ENCODE peak calls at places on chromosomes 7 and 10, in seven cellular contexts. One of them, this sample, is unnamed.

GRCh38 chr10:126787201-126787600 is 116.7 kb upstream of the C10orf90 start:
- DNase-seq in dorsolateral prefrontal cortex: no peak
- DNase-seq in NCI-H748 treated with DMSO at 0.1 percent for 48 hours: no peak
- DNase-seq in IMR-90: no peak
- DNase-seq in cardiac septum: no peak
- DNase-seq in activated CD8-positive, alpha-beta memory T cell treated with anti-CD3 and anti-CD28 coated beads for 24 hours: no peak
- DNase-seq in thoracic aorta: no peak
- DNase-seq in this sample: no peak

GRCh38 chr7:80686576-80686975 is 48.1 kb downstream of the CD36 start:
- DNase-seq in dorsolateral prefrontal cortex: no peak
- DNase-seq in NCI-H748 treated with DMSO at 0.1 percent for 48 hours: no peak
- DNase-seq in IMR-90: peak
- DNase-seq in cardiac septum: no peak
- DNase-seq in activated CD8-positive, alpha-beta memory T cell treated with anti-CD3 and anti-CD28 coated beads for 24 hours: no peak
- DNase-seq in thoracic aorta: no peak
- DNase-seq in this sample: no peak

GRCh38 chr10:97643586-97643985 is 3.1 kb downstream of the PI4K2A start:
- DNase-seq in dorsolateral prefrontal cortex: no peak
- DNase-seq in NCI-H748 treated with DMSO at 0.1 percent for 48 hours: peak
- DNase-seq in IMR-90: no peak
- DNase-seq in cardiac septum: no peak
- DNase-seq in activated CD8-positive, alpha-beta memory T cell treated with anti-CD3 and anti-CD28 coated beads for 24 hours: no peak
- DNase-seq in thoracic aorta: no peak
- DNase-seq in this sample: no peak

GRCh38 chr7:115328018-115328417 is 406.1 kb downstream of the MDFIC start:
- DNase-seq in dorsolateral prefrontal cortex: no peak
- DNase-seq in NCI-H748 treated with DMSO at 0.1 percent for 48 hours: no peak
- DNase-seq in IMR-90: no peak
- DNase-seq in cardiac septum: no peak
- DNase-seq in activated CD8-positive, alpha-beta memory T cell treated with anti-CD3 and anti-CD28 coated beads for 24 hours: no peak
- DNase-seq in thoracic aorta: no peak
- DNase-seq in this sample: no peak

GRCh38 chr7:82444220-82445049 is 858 bp upstream of the CACNA2D1 start:
- DNase-seq in dorsolateral prefrontal cortex: peak
- DNase-seq in NCI-H748 treated with DMSO at 0.1 percent for 48 hours: peak
- DNase-seq in IMR-90: no peak
- DNase-seq in cardiac septum: no peak
- DNase-seq in activated CD8-positive, alpha-beta memory T cell treated with anti-CD3 and anti-CD28 coated beads for 24 hours: no peak
- DNase-seq in thoracic aorta: no peak
- DNase-seq in this sample: no peak

GRCh38 chr7:1895664-1896515 is 225.8 kb downstream of the ELFN1 start:
- DNase-seq in dorsolateral prefrontal cortex: no peak
- DNase-seq in NCI-H748 treated with DMSO at 0.1 percent for 48 hours: no peak
- DNase-seq in IMR-90: no peak
- DNase-seq in cardiac septum: peak
- DNase-seq in activated CD8-positive, alpha-beta memory T cell treated with anti-CD3 and anti-CD28 coated beads for 24 hours: no peak
- DNase-seq in thoracic aorta: no peak
- DNase-seq in this sample: no peak

GRCh38 chr7:36190447-36191291 is 37.6 kb downstream of the EEPD1 start:
- DNase-seq in dorsolateral prefrontal cortex: no peak
- DNase-seq in NCI-H748 treated with DMSO at 0.1 percent for 48 hours: no peak
- DNase-seq in IMR-90: peak
- DNase-seq in cardiac septum: peak
- DNase-seq in activated CD8-positive, alpha-beta memory T cell treated with anti-CD3 and anti-CD28 coated beads for 24 hours: no peak
- DNase-seq in thoracic aorta: no peak
- DNase-seq in this sample: no peak

GRCh38 chr7:1050956-1051690 is 6.8 kb downstream of the GPR146 start:
- DNase-seq in dorsolateral prefrontal cortex: peak
- DNase-seq in NCI-H748 treated with DMSO at 0.1 percent for 48 hours: no peak
- DNase-seq in IMR-90: no peak
- DNase-seq in cardiac septum: no peak
- DNase-seq in activated CD8-positive, alpha-beta memory T cell treated with anti-CD3 and anti-CD28 coated beads for 24 hours: no peak
- DNase-seq in thoracic aorta: no peak
- DNase-seq in this sample: no peak

GRCh38 chr10:46301721-46302479 is 15.1 kb downstream of the ANTXRL start:
- DNase-seq in dorsolateral prefrontal cortex: no peak
- DNase-seq in NCI-H748 treated with DMSO at 0.1 percent for 48 hours: no peak
- DNase-seq in IMR-90: no peak
- DNase-seq in cardiac septum: no peak
- DNase-seq in activated CD8-positive, alpha-beta memory T cell treated with anti-CD3 and anti-CD28 coated beads for 24 hours: peak
- DNase-seq in thoracic aorta: no peak
- DNase-seq in this sample: no peak

GRCh38 chr10:119517235-119518141 is 25.0 kb downstream of the RGS10 start:
- DNase-seq in dorsolateral prefrontal cortex: no peak
- DNase-seq in NCI-H748 treated with DMSO at 0.1 percent for 48 hours: no peak
- DNase-seq in IMR-90: peak
- DNase-seq in cardiac septum: no peak
- DNase-seq in activated CD8-positive, alpha-beta memory T cell treated with anti-CD3 and anti-CD28 coated beads for 24 hours: peak
- DNase-seq in thoracic aorta: no peak
- DNase-seq in this sample: peak

GRCh38 chr7:83276250-83276649 is 113.6 kb upstream of the PCLO start:
- DNase-seq in dorsolateral prefrontal cortex: no peak
- DNase-seq in NCI-H748 treated with DMSO at 0.1 percent for 48 hours: no peak
- DNase-seq in IMR-90: no peak
- DNase-seq in cardiac septum: no peak
- DNase-seq in activated CD8-positive, alpha-beta memory T cell treated with anti-CD3 and anti-CD28 coated beads for 24 hours: no peak
- DNase-seq in thoracic aorta: no peak
- DNase-seq in this sample: no peak

GRCh38 chr10:15719899-15720634 is at the start of gene ITGA8:
- DNase-seq in dorsolateral prefrontal cortex: no peak
- DNase-seq in NCI-H748 treated with DMSO at 0.1 percent for 48 hours: no peak
- DNase-seq in IMR-90: no peak
- DNase-seq in cardiac septum: no peak
- DNase-seq in activated CD8-positive, alpha-beta memory T cell treated with anti-CD3 and anti-CD28 coated beads for 24 hours: no peak
- DNase-seq in thoracic aorta: no peak
- DNase-seq in this sample: no peak

GRCh38 chr10:38054361-38054797 is 39.8 kb upstream of the ZNF37A start:
- DNase-seq in dorsolateral prefrontal cortex: no peak
- DNase-seq in NCI-H748 treated with DMSO at 0.1 percent for 48 hours: no peak
- DNase-seq in IMR-90: peak
- DNase-seq in cardiac septum: no peak
- DNase-seq in activated CD8-positive, alpha-beta memory T cell treated with anti-CD3 and anti-CD28 coated beads for 24 hours: no peak
- DNase-seq in thoracic aorta: no peak
- DNase-seq in this sample: peak

GRCh38 chr10:98950106-98950505 is 285.5 kb downstream of the HPSE2 start:
- DNase-seq in dorsolateral prefrontal cortex: no peak
- DNase-seq in NCI-H748 treated with DMSO at 0.1 percent for 48 hours: no peak
- DNase-seq in IMR-90: no peak
- DNase-seq in cardiac septum: no peak
- DNase-seq in activated CD8-positive, alpha-beta memory T cell treated with anti-CD3 and anti-CD28 coated beads for 24 hours: no peak
- DNase-seq in thoracic aorta: no peak
- DNase-seq in this sample: peak

This sample was measured in fibroblast of villous mesenchyme.